ENCODE peak calls at places on chromosomes 4 and X, in four cellular contexts. I, R, M and B are unnamed samples.

GRCh38 chrX:101260435-101260834 is 30.7 kb downstream of the TAF7L start:
- DNase-seq in I (peak), M (peak), R (no peak), B (no peak)

GRCh38 chr4:176538217-176538925 is 218.6 kb downstream of the SPCS3 start:
- DNase-seq in M (no peak), R (peak), I (peak), B (no peak)

GRCh38 chr4:93066746-93067145 is 761.8 kb upstream of the ATOH1 start:
- DNase-seq in M (no peak), R (peak), I (no peak), B (no peak)

GRCh38 chrX:96410927-96411326 is 273.7 kb upstream of the DIAPH2 start:
- DNase-seq in M (no peak), R (no peak), I (no peak), B (no peak)

GRCh38 chr4:113141901-113142346 is 92.5 kb downstream of the ANK2 start:
- DNase-seq in M (no peak), I (no peak), R (peak), B (no peak)

GRCh38 chr4:182929296-182929695 is 12.1 kb upstream of the DCTD start:
- DNase-seq in M (no peak), I (no peak), R (peak), B (no peak)

GRCh38 chr4:23805381-23805780 is 84.5 kb downstream of the PPARGC1A start:
- DNase-seq in M (no peak), R (peak), I (no peak), B (no peak)

GRCh38 chr4:79445371-79445781 is 37.3 kb upstream of the GK2 start:
- DNase-seq in R (no peak), I (no peak), M (no peak), B (no peak)

GRCh38 chr4:140116442-140117104 is 37.4 kb downstream of the MAML3 start:
- DNase-seq in M (no peak), R (peak), I (peak), B (no peak)

GRCh38 chr4:53653484-53654053 is 62.3 kb upstream of the LNX1 start:
- DNase-seq in R (peak), I (peak), M (no peak), B (peak)

GRCh38 chr4:178672512-178672911 is 1230.3 kb upstream of the AGA start:
- DNase-seq in M (no peak), R (no peak), I (no peak), B (no peak)

GRCh38 chr4:60962286-60962685 is 237.8 kb upstream of the ADGRL3 start:
- DNase-seq in R (no peak), M (no peak), I (no peak), B (no peak)

GRCh38 chrX:16807548-16807947 is 21.3 kb downstream of the TXLNG start:
- DNase-seq in R (peak), M (no peak), I (peak), B (no peak)

GRCh38 chr4:69878250-69878649 is 18.3 kb upstream of the SULT1E1 start:
- DNase-seq in I (no peak), R (no peak), M (no peak), B (no peak)

GRCh38 chr4:98522603-98523395 is 135.6 kb downstream of the TSPAN5 start:
- DNase-seq in M (no peak), R (peak), I (peak), B (no peak)

DNA sequence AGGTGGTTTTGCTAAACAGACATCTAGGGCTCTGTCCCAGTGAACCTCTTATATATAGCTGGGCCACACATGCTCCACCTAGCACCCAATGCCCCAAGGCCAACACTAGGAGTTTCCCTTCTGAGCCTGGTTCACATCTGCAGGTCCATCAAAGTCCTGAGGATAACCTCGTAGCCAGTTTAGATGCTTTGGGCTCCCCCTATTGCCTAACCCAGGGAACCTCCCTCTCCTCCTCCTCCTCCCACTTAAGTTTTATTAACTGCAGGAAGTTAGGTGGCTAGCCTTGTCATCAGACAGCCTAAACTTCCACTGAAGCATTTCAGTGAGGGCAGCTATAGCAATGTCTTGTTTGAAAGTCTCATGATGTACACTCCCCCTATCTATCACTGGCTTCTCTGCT is 88.0 kb downstream of the GUCY2F start:
- DNase-seq in M (peak), R (no peak), I (no peak), B (no peak)
- TF ChIP-seq FOS in M (no peak), R (no peak), I (no peak), B (no peak)

DNA sequence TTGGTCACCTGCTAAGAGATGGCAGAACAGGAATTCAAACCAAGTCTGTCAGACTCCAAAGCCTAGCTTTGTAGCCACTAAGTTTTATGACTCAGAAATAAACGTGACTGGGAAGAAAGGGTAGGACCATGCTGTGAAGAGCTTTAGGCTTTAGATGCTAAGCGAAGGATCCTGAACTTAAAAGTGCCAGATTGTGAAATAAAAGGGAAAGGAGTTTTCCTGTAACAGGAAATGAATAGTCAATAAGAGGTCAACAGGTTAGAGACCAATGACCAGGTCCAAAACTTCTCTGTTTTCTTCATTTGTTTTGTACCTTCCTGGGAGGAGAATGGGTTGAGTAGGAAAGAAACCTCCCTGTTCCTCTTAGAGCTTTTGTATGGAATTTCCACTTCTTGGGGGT is 98.8 kb upstream of the EOLA2 start:
- DNase-seq in R (no peak), M (no peak), I (peak), B (no peak)
- TF ChIP-seq FOS in R (no peak), M (no peak), I (no peak), B (no peak)

GRCh38 chrX:87049567-87049966 is 468.0 kb upstream of the KLHL4 start:
- DNase-seq in R (no peak), M (no peak), I (no peak), B (no peak)

GRCh38 chrX:87045352-87045751 is 472.2 kb upstream of the KLHL4 start:
- DNase-seq in R (no peak), I (no peak), M (no peak), B (no peak)
- TF ChIP-seq FOS in R (no peak), I (no peak), M (no peak), B (no peak)

GRCh38 chr4:173218411-173219125 is 50.0 kb downstream of the GALNT7 start:
- DNase-seq in M (peak), I (peak), R (peak), B (no peak)
- TF ChIP-seq FOS in M (no peak), I (peak), R (peak), B (no peak)